ENCODE peak calls at places on chromosomes 3 and 15, in four cellular contexts. E is K562, L is HL-60, Y is GM12878. M is an unnamed sample.

GRCh38 chr3:42654331-42655201 is 1.1 kb downstream of the ZBTB47 start:
- DNase-seq in E (peak), L (no peak), Y (no peak), M (peak)

GRCh38 chr3:51703776-51704510 is 2.9 kb upstream of the GRM2 start:
- DNase-seq in E (no peak), L (no peak), Y (no peak), M (no peak)

GRCh38 chr3:100018806-100019205 is 95.5 kb downstream of the FILIP1L start:
- DNase-seq in E (no peak), L (no peak), Y (no peak), M (no peak)

GRCh38 chr3:46922871-46923558 is 45.5 kb downstream of the PTH1R start:
- DNase-seq in E (no peak), L (no peak), Y (no peak), M (no peak)

GRCh38 chr3:175564335-175564734 is 705.2 kb downstream of the NAALADL2 start:
- DNase-seq in E (no peak), L (no peak), Y (no peak), M (no peak)

GRCh38 chr15:48177383-48177874 is 666 bp downstream of the MYEF2 start:
- DNase-seq in E (no peak), L (no peak), Y (peak), M (no peak)

GRCh38 chr15:42493694-42494093 is 1.7 kb upstream of the SNAP23 start:
- DNase-seq in E (no peak), L (peak), Y (no peak), M (no peak)

GRCh38 chr3:190747566-190747965 is 114.9 kb downstream of the GMNC start:
- DNase-seq in E (no peak), L (no peak), Y (no peak), M (no peak)

GRCh38 chr3:171282041-171282440 is 178.2 kb downstream of the TNIK start:
- DNase-seq in E (no peak), L (no peak), Y (no peak), M (no peak)

GRCh38 chr3:46707601-46708011 is 6.4 kb downstream of the TMIE start:
- DNase-seq in E (no peak), L (no peak), Y (no peak), M (no peak)

GRCh38 chr3:62132027-62132590 is 241.2 kb downstream of the FEZF2 start:
- DNase-seq in E (no peak), L (no peak), Y (no peak), M (no peak)

GRCh38 chr15:92809880-92810361 is 90.2 kb upstream of the CHD2 start:
- DNase-seq in E (peak), L (no peak), Y (no peak), M (no peak)

GRCh38 chr3:7669641-7670040 is 808.7 kb downstream of the GRM7 start:
- DNase-seq in E (no peak), L (no peak), Y (no peak), M (no peak)

GRCh38 chr3:184874709-184875644 is 63.0 kb downstream of the VPS8 start:
- DNase-seq in E (peak), L (peak), Y (no peak), M (no peak)

GRCh38 chr3:126158016-126158911 is 22.1 kb downstream of the ALDH1L1 start:
- DNase-seq in E (no peak), L (no peak), Y (no peak), M (no peak)

GRCh38 chr15:51129513-51130197 is 34.9 kb upstream of the TNFAIP8L3 start:
- DNase-seq in E (no peak), L (no peak), Y (no peak), M (no peak)

GRCh38 chr15:91841861-91842260 is 11.6 kb upstream of the SLCO3A1 start:
- DNase-seq in E (no peak), L (no peak), Y (no peak), M (no peak)

GRCh38 chr15:57323806-57324589 is 52.3 kb upstream of the CGNL1 start:
- DNase-seq in E (peak), L (no peak), Y (no peak), M (peak)

GRCh38 chr3:22319446-22319845 is 568.4 kb upstream of the ZNF385D start:
- DNase-seq in E (no peak), L (no peak), Y (no peak), M (no peak)

GRCh38 chr3:31704651-31705179 is 172.0 kb downstream of the STT3B start:
- DNase-seq in E (no peak), L (no peak), Y (no peak), M (no peak)

GRCh38 chr15:66785637-66786036 is 83.6 kb downstream of the SMAD6 start:
- DNase-seq in E (no peak), L (no peak), Y (no peak), M (no peak)

GRCh38 chr3:59469948-59470723 is 420.3 kb upstream of the CFAP20DC start:
- DNase-seq in E (no peak), L (no peak), Y (no peak), M (no peak)

GRCh38 chr3:155753038-155753647 is 8.3 kb upstream of the PLCH1 start:
- DNase-seq in E (peak), L (peak), Y (no peak), M (no peak)

GRCh38 chr3:52289747-52290595 is 2.3 kb downstream of the GLYCTK start:
- DNase-seq in E (no peak), L (no peak), Y (no peak), M (no peak)

GRCh38 chr15:38854506-38854905 is 289.9 kb upstream of the RASGRP1 start:
- DNase-seq in E (no peak), L (no peak), Y (no peak), M (no peak)

GRCh38 chr15:88744548-88745020 is 58.7 kb upstream of the ACAN start:
- DNase-seq in E (no peak), L (no peak), Y (no peak), M (no peak)

GRCh38 chr15:72306211-72306785 is 13.7 kb downstream of the CELF6 start:
- DNase-seq in E (peak), L (peak), Y (no peak), M (no peak)

GRCh38 chr15:55907797-55908196 is 85.6 kb downstream of the NEDD4 start:
- DNase-seq in E (no peak), L (no peak), Y (no peak), M (no peak)

GRCh38 chr3:11607816-11608215 is 35.9 kb downstream of the VGLL4 start:
- DNase-seq in E (peak), L (no peak), Y (no peak), M (no peak)

GRCh38 chr3:55097441-55097840 is 169.6 kb upstream of the LRTM1 start:
- DNase-seq in E (no peak), L (no peak), Y (no peak), M (no peak)

GRCh38 chr3:183491923-183492848 is 63.3 kb downstream of the KLHL6 start:
- DNase-seq in E (no peak), L (no peak), Y (no peak), M (no peak)

GRCh38 chr15:62142736-62143135 is 22.3 kb downstream of the C2CD4B start:
- DNase-seq in E (no peak), L (no peak), Y (no peak), M (no peak)
- TF ChIP-seq SPI1 in E (no peak), L (no peak), Y (no peak), M (no peak)

DNA sequence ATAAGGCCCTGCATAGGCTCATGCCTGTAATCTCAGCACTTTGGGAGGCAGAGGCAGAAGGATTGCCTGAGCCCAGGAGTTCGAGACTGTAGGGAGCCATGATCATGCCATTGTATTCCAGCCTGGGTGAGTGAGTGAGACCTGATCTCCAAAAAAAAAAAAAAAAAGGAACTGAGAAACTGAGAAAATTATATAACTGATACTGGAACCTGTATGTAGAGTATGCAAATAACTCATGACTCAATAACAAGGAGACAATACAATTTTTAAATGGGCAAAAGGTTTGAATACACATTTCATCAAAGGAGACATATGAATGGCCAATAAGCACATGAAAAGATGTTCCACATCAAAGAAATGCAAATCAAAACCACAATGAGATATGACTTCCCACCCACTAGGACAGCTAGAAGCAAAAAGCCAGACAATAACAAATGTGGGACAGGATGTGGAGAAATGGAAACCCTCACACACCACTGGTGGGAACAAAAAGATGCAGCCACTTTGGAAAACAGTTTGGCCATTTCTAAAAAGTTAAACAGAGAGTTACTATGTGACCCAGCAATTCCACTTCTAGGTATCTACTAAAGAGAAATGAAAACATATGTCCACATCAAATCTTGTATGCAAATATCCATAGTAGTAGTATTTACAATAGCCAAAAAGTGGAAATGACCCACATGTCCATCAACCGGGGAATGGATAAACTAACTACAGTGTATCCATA is 70.7 kb downstream of the IQSEC1 start:
- DNase-seq in E (peak), L (no peak), Y (peak), M (no peak)
- TF ChIP-seq SPI1 in E (no peak), L (no peak), Y (peak), M (peak)

DNA sequence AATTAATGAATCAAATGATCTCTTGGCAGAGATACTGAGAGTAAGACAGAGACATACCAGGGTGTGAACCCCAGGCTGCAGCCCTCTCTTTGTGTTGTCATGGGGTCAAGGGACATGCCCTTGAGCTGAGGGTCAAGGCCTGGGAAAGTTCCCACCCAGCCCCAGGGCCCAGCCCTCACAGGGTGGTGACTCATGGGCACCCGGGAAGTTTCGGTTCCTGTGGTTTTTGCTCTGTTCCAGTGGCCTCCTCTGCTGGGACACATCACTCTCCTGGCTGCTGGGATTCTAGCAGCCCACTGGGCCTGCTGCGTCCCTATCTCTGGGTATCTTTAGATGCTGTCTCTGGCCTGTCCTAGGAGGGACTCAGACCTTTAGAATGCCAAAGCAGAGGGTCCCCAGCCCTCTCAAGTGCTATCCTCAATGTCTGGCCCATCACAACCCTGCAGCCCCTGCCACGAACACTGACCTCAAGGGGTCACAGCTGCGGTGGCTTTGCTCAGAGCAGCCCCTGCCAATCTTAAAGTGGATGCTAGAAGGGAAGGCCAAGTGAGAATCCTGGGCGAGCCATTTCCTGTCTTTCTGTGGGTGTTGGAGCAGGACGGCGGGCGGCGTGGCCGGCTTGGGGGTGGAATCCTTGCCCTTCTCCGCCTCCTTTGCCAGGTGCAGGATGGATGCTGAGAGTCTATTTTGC is 148.4 kb upstream of the TLE3 start:
- DNase-seq in E (no peak), L (no peak), Y (peak), M (no peak)
- TF ChIP-seq SPI1 in E (no peak), L (no peak), Y (peak), M (peak)

DNA sequence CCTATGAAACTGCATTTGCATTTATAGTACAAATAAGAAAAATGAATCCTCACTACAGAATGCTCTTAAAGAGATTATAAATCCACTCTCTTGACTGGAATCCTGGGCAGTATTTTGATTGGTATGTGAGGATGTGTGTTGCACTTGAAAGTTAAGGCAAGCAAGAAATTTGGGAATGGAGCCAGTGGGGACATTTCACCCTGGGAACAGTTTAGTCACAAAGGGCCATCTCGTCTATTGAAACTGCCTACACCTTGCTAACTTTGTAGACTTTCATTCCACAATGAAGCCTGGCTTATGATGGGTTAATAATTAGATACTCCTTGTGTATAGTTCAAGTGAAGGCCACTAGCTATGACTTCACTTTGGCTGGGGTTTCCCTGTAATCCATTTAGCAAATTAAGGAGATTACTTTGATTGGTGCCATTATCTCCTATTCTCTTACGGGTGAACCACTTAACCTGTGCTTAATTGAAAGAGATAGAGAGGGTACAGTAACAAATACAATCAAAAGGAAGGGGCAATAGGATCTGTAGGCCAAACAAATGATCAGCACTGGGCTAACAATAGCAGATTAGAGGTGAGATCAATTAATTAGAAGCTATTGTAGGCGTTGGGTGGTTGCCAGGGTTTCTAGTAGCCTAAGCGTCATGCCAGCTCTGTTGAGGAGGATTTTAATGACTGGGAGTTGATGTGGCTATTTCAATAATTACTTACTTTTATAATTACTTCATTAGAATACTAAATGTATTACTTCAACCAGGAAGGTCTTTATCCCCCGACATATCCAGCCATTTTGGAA is 146.8 kb upstream of the RARB start:
- DNase-seq in E (no peak), L (no peak), Y (no peak), M (no peak)
- TF ChIP-seq SPI1 in E (no peak), L (no peak), Y (no peak), M (no peak)

GRCh38 chr15:40486066-40486770 is 15.4 kb downstream of the CHST14 start:
- DNase-seq in E (no peak), L (no peak), Y (no peak), M (no peak)
- TF ChIP-seq SPI1 in E (no peak), L (no peak), Y (no peak), M (no peak)